ENCODE peak calls at places on chromosome 7, in five cellular contexts. M, Q, D, T and P are unnamed samples. For H3K27me3 and H3K36me3, the result is how much of the 10 kb centered on the place peaks cover.

GRCh38 chr7:128247108-128247507 is 6.0 kb downstream of the LEP start:
- DNase-seq in Q (no peak), M (no peak), D (no peak), T (no peak), P (no peak)

GRCh38 chr7:157556339-157556944 is 219.6 kb downstream of the DNAJB6 start:
- DNase-seq in T (no peak), M (no peak), D (no peak), Q (no peak), P (no peak)

GRCh38 chr7:141785711-141786552 is 4.1 kb upstream of the TAS2R5 start:
- DNase-seq in T (peak), Q (no peak), M (peak), D (peak), P (peak)

GRCh38 chr7:80748302-80749042 is 110.0 kb downstream of the CD36 start:
- DNase-seq in Q (no peak), T (no peak), D (no peak), M (no peak), P (no peak)

GRCh38 chr7:125127304-125127703 is 197.7 kb upstream of the POT1 start:
- DNase-seq in D (no peak), M (no peak), T (no peak), Q (no peak), P (no peak)

GRCh38 chr7:137443616-137444015 is 100.1 kb upstream of the PTN start:
- DNase-seq in Q (no peak), D (no peak), M (peak), T (no peak), P (no peak)

GRCh38 chr7:129959480-129960332 is 6.9 kb upstream of the UBE2H start:
- DNase-seq in M (no peak), T (no peak), D (no peak), Q (no peak), P (no peak)

GRCh38 chr7:108200326-108200725 is 70.2 kb upstream of the LAMB4 start:
- DNase-seq in Q (no peak), M (no peak), D (no peak), T (no peak), P (no peak)

GRCh38 chr7:151061241-151062110 is 2.1 kb downstream of the SLC4A2 start:
- DNase-seq in D (peak), M (no peak), T (no peak), Q (peak), P (no peak)

GRCh38 chr7:106306256-106306655 is 21.5 kb upstream of the NAMPT start:
- DNase-seq in T (no peak), M (no peak), D (no peak), Q (no peak), P (no peak)

GRCh38 chr7:141411133-141411532 is 140.1 kb upstream of the AGK start:
- DNase-seq in M (no peak), T (no peak), Q (no peak), D (no peak), P (no peak)

GRCh38 chr7:131480384-131481315 is 75.8 kb downstream of the PODXL start:
- DNase-seq in M (peak), D (peak), Q (no peak), T (no peak), P (no peak)

GRCh38 chr7:104267701-104268368 is 60.0 kb upstream of the ORC5 start:
- DNase-seq in T (no peak), Q (no peak), M (peak), D (peak), P (no peak)

GRCh38 chr7:57176928-57177635 is 44.8 kb upstream of the ZNF479 start:
- DNase-seq in D (no peak), T (no peak), M (no peak), Q (no peak), P (no peak)

GRCh38 chr7:132225216-132226030 is 350.8 kb downstream of the PLXNA4 start:
- DNase-seq in T (no peak), M (no peak), D (no peak), Q (no peak), P (no peak)

GRCh38 chr7:115357213-115357999 is 435.5 kb downstream of the MDFIC start:
- DNase-seq in M (no peak), T (no peak), D (no peak), Q (no peak), P (no peak)

GRCh38 chr7:129067943-129068548 is 13.1 kb upstream of the TNPO3 start:
- DNase-seq in T (no peak), D (no peak), Q (no peak), M (no peak), P (no peak)

GRCh38 chr7:128022631-128023532 is 8.4 kb downstream of the LRRC4 start:
- DNase-seq in T (no peak), D (peak), Q (no peak), M (peak), P (no peak)

GRCh38 chr7:77359599-77359998 is 56.5 kb downstream of the GSAP start:
- DNase-seq in M (no peak), T (no peak), Q (no peak), D (no peak), P (no peak)

GRCh38 chr7:156949541-156950380 is at the start of gene NOM1:
- DNase-seq in M (peak), D (peak), T (peak), Q (peak), P (peak)

GRCh38 chr7:16739863-16740622 is 13.5 kb upstream of the TSPAN13 start:
- DNase-seq in Q (no peak), M (peak), D (peak), T (no peak), P (no peak)

GRCh38 chr7:54615545-54615944 is 73.4 kb downstream of the VSTM2A start:
- DNase-seq in D (no peak), Q (no peak), M (no peak), T (no peak), P (no peak)

DNA sequence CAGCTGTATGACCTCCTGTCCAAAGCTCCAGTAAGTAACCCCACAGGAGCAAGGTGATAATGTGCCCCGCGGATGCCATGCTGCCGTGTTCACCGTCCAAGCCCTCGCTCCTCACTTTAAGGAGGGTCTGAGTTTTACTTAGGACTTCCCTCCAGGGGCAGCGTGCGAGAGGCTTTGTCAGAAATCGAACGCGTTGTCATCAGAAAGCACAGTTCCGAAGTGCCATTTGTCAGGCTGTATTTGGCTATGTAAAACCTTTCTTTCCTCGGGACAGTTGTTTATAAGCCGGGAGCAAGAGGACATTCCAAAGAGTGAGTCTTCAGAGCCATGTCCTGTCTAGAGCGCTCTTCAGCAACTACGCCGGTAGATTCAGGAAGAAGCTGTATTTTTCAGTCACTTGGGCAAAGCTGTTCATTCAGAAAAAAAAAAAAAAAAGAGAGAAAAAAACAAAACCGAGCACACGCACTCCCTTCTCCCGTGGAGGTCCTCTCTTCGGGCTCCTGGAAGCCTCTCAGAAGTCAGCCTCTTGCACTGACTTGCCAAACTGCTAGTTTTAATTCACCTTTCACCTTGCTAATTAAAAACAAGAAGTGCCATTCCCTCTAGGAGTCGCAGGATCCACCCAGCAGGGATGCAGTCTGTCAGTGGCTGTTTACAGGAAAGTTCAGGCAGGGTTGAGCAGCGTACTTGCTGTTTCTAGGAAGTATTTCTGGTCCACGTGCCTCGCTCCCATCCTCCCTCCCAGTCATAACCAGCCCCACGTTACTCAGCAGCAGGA is at the start of gene SEMA3E:
- DNase-seq in M (peak), D (peak), T (no peak), Q (no peak), P (no peak)
- H3K4me3 ChIP-seq in M (peak), D (peak), T (no peak), Q (peak), P (peak)

DNA sequence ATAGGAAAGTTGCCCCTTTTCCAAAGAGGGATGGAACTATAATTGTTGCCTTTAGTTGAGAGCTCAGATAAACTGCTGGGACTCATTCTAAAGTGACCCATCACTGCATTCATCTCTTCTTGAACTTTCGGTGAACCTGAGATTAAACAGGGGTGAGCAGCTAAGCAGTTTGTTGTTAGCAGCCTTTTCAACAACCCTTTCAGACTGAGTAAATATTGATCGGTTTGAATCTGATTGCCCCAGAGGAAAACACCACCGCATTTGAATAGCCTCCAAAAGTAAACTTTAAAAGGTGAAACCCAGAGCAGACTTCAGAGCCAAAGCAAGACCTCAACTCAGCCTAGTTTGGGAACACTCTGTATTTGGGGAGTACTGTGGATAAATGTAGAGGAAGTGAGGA is 4.7 kb downstream of the HOXA1 start:
- DNase-seq in D (no peak), T (no peak), M (no peak), Q (no peak), P (no peak)
- H3K27me3 ChIP-seq in D (half or more), T (under half), M (half or more), Q (half or more), P (half or more)

GRCh38 chr7:139041378-139042053 is 5.7 kb upstream of the ZC3HAV1L start:
- DNase-seq in Q (no peak), M (no peak), T (no peak), D (no peak), P (no peak)

GRCh38 chr7:139046143-139046542 is 10.3 kb upstream of the ZC3HAV1L start:
- DNase-seq in T (no peak), D (no peak), Q (no peak), M (no peak), P (no peak)

GRCh38 chr7:139047970-139048369 is 12.1 kb upstream of the ZC3HAV1L start:
- DNase-seq in M (no peak), D (no peak), T (no peak), Q (no peak), P (no peak)

GRCh38 chr7:139043823-139044812 is 8.3 kb upstream of the ZC3HAV1L start:
- DNase-seq in Q (peak), D (no peak), T (peak), M (no peak), P (no peak)

DNA sequence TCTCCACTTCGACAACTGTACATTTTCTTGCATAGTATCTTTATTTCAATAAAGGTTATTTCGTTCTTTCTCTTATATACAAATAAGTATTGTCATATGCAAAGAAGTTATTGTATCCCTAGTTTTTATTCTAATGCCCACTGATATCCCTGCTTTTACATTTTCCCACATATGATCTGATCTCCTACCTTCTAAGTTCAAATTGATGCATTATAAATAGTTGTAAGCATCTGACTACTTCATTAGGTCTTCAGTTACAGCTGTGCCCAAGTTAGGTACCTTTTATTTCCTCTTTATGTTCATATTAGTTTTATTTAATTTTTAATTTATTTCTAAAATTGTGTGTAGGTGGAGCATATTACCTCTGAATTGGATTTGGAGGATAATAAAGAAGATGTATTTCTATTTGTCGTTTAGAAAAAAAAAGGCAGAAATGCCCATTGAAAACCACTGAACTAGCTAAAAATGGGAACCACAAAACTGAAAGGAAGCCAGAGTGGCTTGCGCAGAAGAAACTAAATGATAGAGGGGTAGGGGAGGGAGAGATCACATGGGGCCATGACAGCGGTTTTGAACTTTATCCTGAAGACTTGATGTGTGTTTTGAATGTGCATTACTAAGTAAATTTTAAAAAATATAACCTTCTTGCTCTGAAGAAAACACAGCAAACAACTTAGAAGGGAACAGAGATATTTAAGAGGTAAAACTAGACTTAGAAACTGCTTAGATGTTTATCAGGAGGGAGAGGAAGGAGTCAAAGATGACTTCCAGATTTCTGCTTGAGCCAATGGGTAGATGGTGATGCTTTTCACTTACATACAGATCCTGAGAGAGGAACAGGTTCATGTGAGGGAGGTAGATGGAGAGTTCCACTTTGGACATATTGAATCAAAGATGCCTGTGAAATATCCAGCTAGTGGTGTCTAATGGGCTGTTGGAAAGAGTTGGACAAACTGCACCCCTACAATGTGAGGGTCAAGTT is 9.3 kb upstream of the ZC3HAV1L start:
- DNase-seq in Q (no peak), D (no peak), M (no peak), T (no peak), P (no peak)
- H3K36me3 ChIP-seq in Q (half or more), D (under half), M (under half), T (under half), P (under half)

GRCh38 chr7:30909431-30909830 is 2.2 kb upstream of the AQP1 start:
- DNase-seq in D (no peak), T (no peak), Q (peak), M (no peak), P (no peak)
- H3K4me3 ChIP-seq in D (no peak), T (no peak), Q (no peak), M (no peak), P (no peak)

GRCh38 chr7:44249639-44250234 is 49.0 kb downstream of the YKT6 start:
- DNase-seq in M (no peak), Q (no peak), D (no peak), T (no peak), P (no peak)
- H3K27me3 ChIP-seq in M (under half), Q (under half), D (under half), T (under half), P (under half)